ENCODE peak calls at places on chromosomes 11 and 22, in six cellular contexts. One of them, this sample, is unnamed.

GRCh38 chr22:42635531-42635930 is 4.9 kb downstream of the ATP5MGL start:
- DNase-seq in mesenchymal stem cell: peak; percentile 93
- DNase-seq in ovary: no peak
- DNase-seq in dorsolateral prefrontal cortex: no peak
- DNase-seq in mammary epithelial cell: peak; percentile 89
- DNase-seq in adrenal gland: peak; percentile 82
- DNase-seq in this sample: no peak

GRCh38 chr22:42919199-42919598 is 62.1 kb upstream of the ARFGAP3 start:
- DNase-seq in adrenal gland: no peak
- DNase-seq in ovary: no peak
- DNase-seq in mesenchymal stem cell: peak; percentile 65
- DNase-seq in mammary epithelial cell: peak; percentile 44
- DNase-seq in dorsolateral prefrontal cortex: no peak
- DNase-seq in this sample: no peak

GRCh38 chr11:114250180-114250579 is 46.0 kb upstream of the NNMT start:
- DNase-seq in mammary epithelial cell: no peak
- DNase-seq in ovary: no peak
- DNase-seq in dorsolateral prefrontal cortex: no peak
- DNase-seq in mesenchymal stem cell: no peak
- DNase-seq in adrenal gland: no peak
- DNase-seq in this sample: no peak

GRCh38 chr11:118171274-118172062 is 5.0 kb downstream of the SCN2B start:
- DNase-seq in dorsolateral prefrontal cortex: peak; percentile 91
- DNase-seq in adrenal gland: peak; percentile 70
- DNase-seq in ovary: peak; percentile 74
- DNase-seq in mesenchymal stem cell: peak; percentile 53
- DNase-seq in mammary epithelial cell: peak; percentile 37
- DNase-seq in this sample: peak; percentile 74

GRCh38 chr11:74019860-74020259 is 11.0 kb upstream of the UCP3 start:
- DNase-seq in ovary: no peak
- DNase-seq in adrenal gland: no peak
- DNase-seq in mesenchymal stem cell: no peak
- DNase-seq in dorsolateral prefrontal cortex: no peak
- DNase-seq in mammary epithelial cell: peak; percentile 74
- DNase-seq in this sample: no peak

GRCh38 chr11:84289381-84289906 is 1003.3 kb upstream of the CCDC90B start:
- DNase-seq in mesenchymal stem cell: peak; percentile 41
- DNase-seq in mammary epithelial cell: peak; percentile 55
- DNase-seq in adrenal gland: no peak
- DNase-seq in ovary: no peak
- DNase-seq in dorsolateral prefrontal cortex: no peak
- DNase-seq in this sample: no peak

GRCh38 chr11:71086687-71087258 is 165.6 kb downstream of the SHANK2 start:
- DNase-seq in mesenchymal stem cell: peak; percentile 24
- DNase-seq in mammary epithelial cell: peak; percentile 14
- DNase-seq in ovary: no peak
- DNase-seq in adrenal gland: peak; percentile 21
- DNase-seq in dorsolateral prefrontal cortex: peak; percentile 25
- DNase-seq in this sample: no peak

GRCh38 chr11:73322986-73323306 is 14.9 kb downstream of the ARHGEF17 start:
- DNase-seq in mesenchymal stem cell: no peak
- DNase-seq in ovary: no peak
- DNase-seq in adrenal gland: no peak
- DNase-seq in dorsolateral prefrontal cortex: no peak
- DNase-seq in mammary epithelial cell: no peak
- DNase-seq in this sample: no peak

GRCh38 chr22:46007003-46007847 is 30.3 kb upstream of the WNT7B start:
- DNase-seq in mesenchymal stem cell: peak; percentile 59
- DNase-seq in ovary: peak; percentile 77
- DNase-seq in mammary epithelial cell: peak; percentile 91
- DNase-seq in dorsolateral prefrontal cortex: no peak
- DNase-seq in adrenal gland: peak; percentile 62
- DNase-seq in this sample: no peak

GRCh38 chr11:69962152-69962551 is 116.0 kb upstream of the ANO1 start:
- DNase-seq in adrenal gland: no peak
- DNase-seq in dorsolateral prefrontal cortex: no peak
- DNase-seq in ovary: no peak
- DNase-seq in mammary epithelial cell: peak; percentile 59
- DNase-seq in mesenchymal stem cell: peak; percentile 55
- DNase-seq in this sample: no peak

GRCh38 chr22:45242778-45243191 is 2.1 kb upstream of the KIAA0930 start:
- DNase-seq in adrenal gland: no peak
- DNase-seq in dorsolateral prefrontal cortex: no peak
- DNase-seq in mesenchymal stem cell: no peak
- DNase-seq in mammary epithelial cell: no peak
- DNase-seq in ovary: no peak
- DNase-seq in this sample: peak; percentile 32

GRCh38 chr22:35380537-35381423 is at the start of gene HMOX1:
- DNase-seq in mesenchymal stem cell: peak; percentile 94
- DNase-seq in adrenal gland: peak; percentile 89
- DNase-seq in ovary: peak; percentile 93
- DNase-seq in dorsolateral prefrontal cortex: peak; percentile 59
- DNase-seq in mammary epithelial cell: peak; percentile 84
- DNase-seq in this sample: peak; percentile 91

GRCh38 chr22:11253000-11253511 is 4274.9 kb upstream of the OR11H1 start:
- DNase-seq in mesenchymal stem cell: no peak
- DNase-seq in ovary: no peak
- DNase-seq in adrenal gland: peak; percentile 12
- DNase-seq in mammary epithelial cell: no peak
- DNase-seq in dorsolateral prefrontal cortex: no peak
- DNase-seq in this sample: no peak

GRCh38 chr11:118152552-118153471 is at the start of gene SCN4B:
- DNase-seq in mammary epithelial cell: peak; percentile 61
- DNase-seq in mesenchymal stem cell: peak; percentile 59
- DNase-seq in ovary: peak; percentile 56
- DNase-seq in dorsolateral prefrontal cortex: peak; percentile 82
- DNase-seq in adrenal gland: peak; percentile 52
- DNase-seq in this sample: peak; percentile 80

GRCh38 chr22:49659281-49659923 is 168.3 kb downstream of the BRD1 start:
- DNase-seq in dorsolateral prefrontal cortex: no peak
- DNase-seq in ovary: no peak
- DNase-seq in mesenchymal stem cell: no peak
- DNase-seq in mammary epithelial cell: no peak
- DNase-seq in adrenal gland: peak; percentile 10
- DNase-seq in this sample: no peak

GRCh38 chr11:61814242-61814957 is 2.4 kb downstream of the FADS1 start:
- DNase-seq in mesenchymal stem cell: no peak
- DNase-seq in mammary epithelial cell: peak; percentile 17
- DNase-seq in adrenal gland: no peak
- DNase-seq in ovary: no peak
- DNase-seq in dorsolateral prefrontal cortex: no peak
- DNase-seq in this sample: no peak

GRCh38 chr11:112610996-112611795 is 350.0 kb upstream of the NCAM1 start:
- DNase-seq in ovary: no peak
- DNase-seq in dorsolateral prefrontal cortex: peak; percentile 7
- DNase-seq in mesenchymal stem cell: no peak
- DNase-seq in adrenal gland: no peak
- DNase-seq in mammary epithelial cell: peak; percentile 57
- DNase-seq in this sample: no peak

GRCh38 chr22:46481386-46481785 is 56.0 kb downstream of the CELSR1 start:
- DNase-seq in mesenchymal stem cell: no peak
- DNase-seq in ovary: no peak
- DNase-seq in dorsolateral prefrontal cortex: no peak
- DNase-seq in adrenal gland: no peak
- DNase-seq in mammary epithelial cell: no peak
- DNase-seq in this sample: no peak

GRCh38 chr22:46280999-46281623 is 13.3 kb downstream of the TTC38 start:
- DNase-seq in adrenal gland: no peak
- DNase-seq in dorsolateral prefrontal cortex: no peak
- DNase-seq in ovary: no peak
- DNase-seq in mesenchymal stem cell: no peak
- DNase-seq in mammary epithelial cell: no peak
- DNase-seq in this sample: peak; percentile 50

GRCh38 chr11:27209562-27210005 is 153.4 kb downstream of the CCDC34 start:
- DNase-seq in adrenal gland: no peak
- DNase-seq in mesenchymal stem cell: peak; percentile 94
- DNase-seq in mammary epithelial cell: peak; percentile 98
- DNase-seq in ovary: no peak
- DNase-seq in dorsolateral prefrontal cortex: no peak
- DNase-seq in this sample: no peak
- H3K27ac ChIP-seq in adrenal gland: no peak overlapping the region
- H3K27ac ChIP-seq in mesenchymal stem cell: peak overlapping the region; percentile 65
- H3K27ac ChIP-seq in mammary epithelial cell: peak overlapping the region; percentile 67
- H3K27ac ChIP-seq in ovary: no peak overlapping the region
- H3K27ac ChIP-seq in dorsolateral prefrontal cortex: no peak overlapping the region
- H3K27ac ChIP-seq in this sample: no peak overlapping the region

GRCh38 chr11:66509131-66509561 is 1.3 kb upstream of the BBS1 start:
- DNase-seq in mammary epithelial cell: no peak
- DNase-seq in mesenchymal stem cell: no peak
- DNase-seq in ovary: no peak
- DNase-seq in adrenal gland: no peak
- DNase-seq in dorsolateral prefrontal cortex: no peak
- DNase-seq in this sample: no peak

GRCh38 chr11:66505276-66505816 is 5.1 kb upstream of the BBS1 start:
- DNase-seq in mammary epithelial cell: no peak
- DNase-seq in mesenchymal stem cell: no peak
- DNase-seq in dorsolateral prefrontal cortex: no peak
- DNase-seq in ovary: no peak
- DNase-seq in adrenal gland: no peak
- DNase-seq in this sample: no peak

GRCh38 chr11:66510271-66510989 is at the start of gene BBS1:
- DNase-seq in mesenchymal stem cell: peak; percentile 78
- DNase-seq in adrenal gland: peak; percentile 82
- DNase-seq in ovary: peak; percentile 86
- DNase-seq in mammary epithelial cell: peak; percentile 69
- DNase-seq in dorsolateral prefrontal cortex: peak; percentile 93
- DNase-seq in this sample: peak; percentile 25

GRCh38 chr11:66510990-66511339 is 530 bp downstream of the BBS1 start:
- DNase-seq in mesenchymal stem cell: no peak
- DNase-seq in mammary epithelial cell: no peak
- DNase-seq in dorsolateral prefrontal cortex: no peak
- DNase-seq in adrenal gland: no peak
- DNase-seq in ovary: no peak
- DNase-seq in this sample: no peak
- H3K27ac ChIP-seq in mesenchymal stem cell: no peak overlapping the region
- H3K27ac ChIP-seq in mammary epithelial cell: peak overlapping the region; percentile 34
- H3K27ac ChIP-seq in dorsolateral prefrontal cortex: peak overlapping the region; percentile 85
- H3K27ac ChIP-seq in adrenal gland: no peak overlapping the region
- H3K27ac ChIP-seq in ovary: no peak overlapping the region
- H3K27ac ChIP-seq in this sample: peak overlapping the region; percentile 46

GRCh38 chr11:57638005-57638760 is 11.5 kb downstream of the YPEL4 start:
- DNase-seq in ovary: peak; percentile 85
- DNase-seq in mammary epithelial cell: peak; percentile 71
- DNase-seq in dorsolateral prefrontal cortex: peak; percentile 90
- DNase-seq in adrenal gland: no peak
- DNase-seq in mesenchymal stem cell: peak; percentile 90
- DNase-seq in this sample: no peak
- H3K27ac ChIP-seq in ovary: peak overlapping the region; percentile 68
- H3K27ac ChIP-seq in mammary epithelial cell: peak overlapping the region; percentile 81
- H3K27ac ChIP-seq in dorsolateral prefrontal cortex: peak overlapping the region; percentile 78
- H3K27ac ChIP-seq in adrenal gland: peak overlapping the region; percentile 68
- H3K27ac ChIP-seq in mesenchymal stem cell: peak overlapping the region; percentile 92
- H3K27ac ChIP-seq in this sample: no peak overlapping the region

GRCh38 chr22:20213833-20214708 is 54.0 kb downstream of the RTN4R start:
- DNase-seq in adrenal gland: no peak
- DNase-seq in ovary: no peak
- DNase-seq in mammary epithelial cell: no peak
- DNase-seq in mesenchymal stem cell: no peak
- DNase-seq in dorsolateral prefrontal cortex: no peak
- DNase-seq in this sample: no peak

GRCh38 chr22:20215742-20216141 is 52.4 kb downstream of the RTN4R start:
- DNase-seq in mammary epithelial cell: no peak
- DNase-seq in dorsolateral prefrontal cortex: no peak
- DNase-seq in ovary: no peak
- DNase-seq in mesenchymal stem cell: no peak
- DNase-seq in adrenal gland: no peak
- DNase-seq in this sample: no peak

GRCh38 chr22:20212754-20213699 is 55.1 kb downstream of the RTN4R start:
- DNase-seq in ovary: no peak
- DNase-seq in dorsolateral prefrontal cortex: no peak
- DNase-seq in adrenal gland: no peak
- DNase-seq in mesenchymal stem cell: no peak
- DNase-seq in mammary epithelial cell: no peak
- DNase-seq in this sample: no peak

GRCh38 chr22:20216863-20217499 is 51.1 kb downstream of the RTN4R start:
- DNase-seq in dorsolateral prefrontal cortex: no peak
- DNase-seq in mesenchymal stem cell: no peak
- DNase-seq in adrenal gland: no peak
- DNase-seq in ovary: no peak
- DNase-seq in mammary epithelial cell: no peak
- DNase-seq in this sample: no peak

GRCh38 chr22:20214853-20215252 is 53.3 kb downstream of the RTN4R start:
- DNase-seq in dorsolateral prefrontal cortex: no peak
- DNase-seq in adrenal gland: no peak
- DNase-seq in mammary epithelial cell: no peak
- DNase-seq in mesenchymal stem cell: no peak
- DNase-seq in ovary: no peak
- DNase-seq in this sample: no peak
- H3K27ac ChIP-seq in dorsolateral prefrontal cortex: no peak overlapping the region
- H3K27ac ChIP-seq in adrenal gland: no peak overlapping the region
- H3K27ac ChIP-seq in mammary epithelial cell: no peak overlapping the region
- H3K27ac ChIP-seq in mesenchymal stem cell: no peak overlapping the region
- H3K27ac ChIP-seq in ovary: no peak overlapping the region
- H3K27ac ChIP-seq in this sample: no peak overlapping the region

This sample was measured in substantia nigra.